ENCODE peak calls at places on chromosomes 13 and 19, in seven cellular contexts. One of them, this sample, is unnamed.

GRCh38 chr13:30257433-30258099 is 49.8 kb downstream of the KATNAL1 start:
- DNase-seq in hypothalamus: no peak
- DNase-seq in stomach: no peak
- DNase-seq in NCI-H460: no peak
- DNase-seq in activated T-cell treated with anti-CD3 and anti-CD28 coated beads, Interleukin-2, amount 50 U/mL, for 72 hours: no peak
- DNase-seq in NCI-H2081: no peak
- DNase-seq in fibroblast of the conjunctiva: no peak
- DNase-seq in this sample: no peak

GRCh38 chr19:53809518-53810186 is 14.5 kb downstream of the NLRP12 start:
- DNase-seq in NCI-H460: no peak
- DNase-seq in hypothalamus: no peak
- DNase-seq in fibroblast of the conjunctiva: no peak
- DNase-seq in NCI-H2081: no peak
- DNase-seq in activated T-cell treated with anti-CD3 and anti-CD28 coated beads, Interleukin-2, amount 50 U/mL, for 72 hours: no peak
- DNase-seq in stomach: no peak
- DNase-seq in this sample: no peak

GRCh38 chr19:41997121-41997850 is 3.3 kb upstream of the ATP1A3 start:
- DNase-seq in activated T-cell treated with anti-CD3 and anti-CD28 coated beads, Interleukin-2, amount 50 U/mL, for 72 hours: peak; percentile 58
- DNase-seq in NCI-H460: peak; percentile 33
- DNase-seq in fibroblast of the conjunctiva: no peak
- DNase-seq in NCI-H2081: no peak
- DNase-seq in hypothalamus: no peak
- DNase-seq in stomach: peak; percentile 43
- DNase-seq in this sample: peak; percentile 23

GRCh38 chr13:80199585-80200292 is 141.2 kb downstream of the SPRY2 start:
- DNase-seq in stomach: no peak
- DNase-seq in NCI-H2081: no peak
- DNase-seq in NCI-H460: no peak
- DNase-seq in fibroblast of the conjunctiva: no peak
- DNase-seq in activated T-cell treated with anti-CD3 and anti-CD28 coated beads, Interleukin-2, amount 50 U/mL, for 72 hours: no peak
- DNase-seq in hypothalamus: no peak
- DNase-seq in this sample: no peak

GRCh38 chr13:49319555-49320350 is 72.0 kb downstream of the CDADC1 start:
- DNase-seq in hypothalamus: no peak
- DNase-seq in fibroblast of the conjunctiva: no peak
- DNase-seq in NCI-H460: no peak
- DNase-seq in NCI-H2081: no peak
- DNase-seq in stomach: no peak
- DNase-seq in activated T-cell treated with anti-CD3 and anti-CD28 coated beads, Interleukin-2, amount 50 U/mL, for 72 hours: no peak
- DNase-seq in this sample: no peak

GRCh38 chr13:108663710-108664109 is 34.3 kb downstream of the MYO16 start:
- DNase-seq in fibroblast of the conjunctiva: no peak
- DNase-seq in activated T-cell treated with anti-CD3 and anti-CD28 coated beads, Interleukin-2, amount 50 U/mL, for 72 hours: no peak
- DNase-seq in NCI-H460: no peak
- DNase-seq in NCI-H2081: no peak
- DNase-seq in hypothalamus: no peak
- DNase-seq in stomach: no peak
- DNase-seq in this sample: no peak

GRCh38 chr13:33367931-33368330 is 82.4 kb upstream of the STARD13 start:
- DNase-seq in activated T-cell treated with anti-CD3 and anti-CD28 coated beads, Interleukin-2, amount 50 U/mL, for 72 hours: no peak
- DNase-seq in stomach: peak; percentile 58
- DNase-seq in hypothalamus: no peak
- DNase-seq in fibroblast of the conjunctiva: no peak
- DNase-seq in NCI-H460: no peak
- DNase-seq in NCI-H2081: no peak
- DNase-seq in this sample: no peak

GRCh38 chr13:21717817-21718216 is 46.9 kb downstream of the FGF9 start:
- DNase-seq in stomach: no peak
- DNase-seq in NCI-H2081: no peak
- DNase-seq in activated T-cell treated with anti-CD3 and anti-CD28 coated beads, Interleukin-2, amount 50 U/mL, for 72 hours: no peak
- DNase-seq in fibroblast of the conjunctiva: no peak
- DNase-seq in hypothalamus: no peak
- DNase-seq in NCI-H460: no peak
- DNase-seq in this sample: no peak

GRCh38 chr13:75647126-75647784 is 11.1 kb downstream of the LMO7 start:
- DNase-seq in fibroblast of the conjunctiva: no peak
- DNase-seq in NCI-H460: no peak
- DNase-seq in hypothalamus: no peak
- DNase-seq in stomach: no peak
- DNase-seq in NCI-H2081: no peak
- DNase-seq in activated T-cell treated with anti-CD3 and anti-CD28 coated beads, Interleukin-2, amount 50 U/mL, for 72 hours: no peak
- DNase-seq in this sample: no peak

GRCh38 chr19:13015361-13016231 is 20.3 kb downstream of the NFIX start:
- DNase-seq in hypothalamus: no peak
- DNase-seq in NCI-H460: no peak
- DNase-seq in fibroblast of the conjunctiva: no peak
- DNase-seq in activated T-cell treated with anti-CD3 and anti-CD28 coated beads, Interleukin-2, amount 50 U/mL, for 72 hours: no peak
- DNase-seq in NCI-H2081: no peak
- DNase-seq in stomach: no peak
- DNase-seq in this sample: no peak

GRCh38 chr13:44305845-44306244 is 67.8 kb upstream of the SERP2 start:
- DNase-seq in activated T-cell treated with anti-CD3 and anti-CD28 coated beads, Interleukin-2, amount 50 U/mL, for 72 hours: no peak
- DNase-seq in fibroblast of the conjunctiva: no peak
- DNase-seq in NCI-H2081: peak; percentile 41
- DNase-seq in NCI-H460: no peak
- DNase-seq in hypothalamus: no peak
- DNase-seq in stomach: peak; percentile 70
- DNase-seq in this sample: no peak

GRCh38 chr13:48545608-48546007 is 12.7 kb upstream of the RCBTB2 start:
- DNase-seq in stomach: no peak
- DNase-seq in NCI-H460: no peak
- DNase-seq in fibroblast of the conjunctiva: no peak
- DNase-seq in hypothalamus: no peak
- DNase-seq in activated T-cell treated with anti-CD3 and anti-CD28 coated beads, Interleukin-2, amount 50 U/mL, for 72 hours: no peak
- DNase-seq in NCI-H2081: no peak
- DNase-seq in this sample: no peak

GRCh38 chr13:81048026-81048461 is 707.1 kb upstream of the SPRY2 start:
- DNase-seq in activated T-cell treated with anti-CD3 and anti-CD28 coated beads, Interleukin-2, amount 50 U/mL, for 72 hours: no peak
- DNase-seq in hypothalamus: no peak
- DNase-seq in stomach: no peak
- DNase-seq in fibroblast of the conjunctiva: no peak
- DNase-seq in NCI-H460: no peak
- DNase-seq in NCI-H2081: no peak
- DNase-seq in this sample: no peak

GRCh38 chr13:43815204-43815603 is 28.4 kb upstream of the ENOX1 start:
- DNase-seq in hypothalamus: no peak
- DNase-seq in activated T-cell treated with anti-CD3 and anti-CD28 coated beads, Interleukin-2, amount 50 U/mL, for 72 hours: no peak
- DNase-seq in fibroblast of the conjunctiva: no peak
- DNase-seq in NCI-H460: no peak
- DNase-seq in stomach: no peak
- DNase-seq in NCI-H2081: no peak
- DNase-seq in this sample: no peak

GRCh38 chr19:5775668-5776309 is 8.8 kb downstream of the PRR22 start:
- DNase-seq in stomach: no peak
- DNase-seq in hypothalamus: no peak
- DNase-seq in NCI-H460: peak; percentile 32
- DNase-seq in fibroblast of the conjunctiva: peak; percentile 75
- DNase-seq in NCI-H2081: no peak
- DNase-seq in activated T-cell treated with anti-CD3 and anti-CD28 coated beads, Interleukin-2, amount 50 U/mL, for 72 hours: no peak
- DNase-seq in this sample: no peak

GRCh38 chr13:102091231-102091630 is 310.6 kb downstream of the FGF14 start:
- DNase-seq in activated T-cell treated with anti-CD3 and anti-CD28 coated beads, Interleukin-2, amount 50 U/mL, for 72 hours: no peak
- DNase-seq in fibroblast of the conjunctiva: no peak
- DNase-seq in NCI-H2081: no peak
- DNase-seq in stomach: no peak
- DNase-seq in NCI-H460: no peak
- DNase-seq in hypothalamus: no peak
- DNase-seq in this sample: no peak

GRCh38 chr19:50649433-50650391 is at the start of gene C19orf81:
- DNase-seq in NCI-H460: no peak
- DNase-seq in hypothalamus: no peak
- DNase-seq in NCI-H2081: no peak
- DNase-seq in activated T-cell treated with anti-CD3 and anti-CD28 coated beads, Interleukin-2, amount 50 U/mL, for 72 hours: no peak
- DNase-seq in fibroblast of the conjunctiva: no peak
- DNase-seq in stomach: no peak
- DNase-seq in this sample: no peak

GRCh38 chr13:50378513-50378970 is 363.3 kb downstream of the KCNRG start:
- DNase-seq in hypothalamus: no peak
- DNase-seq in NCI-H460: no peak
- DNase-seq in NCI-H2081: no peak
- DNase-seq in fibroblast of the conjunctiva: no peak
- DNase-seq in activated T-cell treated with anti-CD3 and anti-CD28 coated beads, Interleukin-2, amount 50 U/mL, for 72 hours: no peak
- DNase-seq in stomach: no peak
- DNase-seq in this sample: no peak